ENCODE peak calls at places on chromosomes 11 and 22, in eight cellular contexts. L is GM23248, W is neural progenitor cell, G is IMR-90, A is HCT116, R is SK-N-SH, X is colonic mucosa, U is mesenchymal stem cell. T is an unnamed sample.
A peak's percentile ranks its signal among the peaks of the same experiment; 100 is the strongest.

GRCh38 chr22:33537059-33537458 is 383.2 kb downstream of the LARGE1 start:
- DNase-seq in L (no peak), W (no peak), G (no peak), A (no peak), R (no peak), X (no peak), U (no peak), T (no peak)

GRCh38 chr11:9573775-9574555 is 495 bp downstream of the WEE1 start:
- DNase-seq in L (peak; percentile 52), W (peak; percentile 55), G (no peak), A (no peak), R (peak; percentile 66), X (peak; percentile 26), U (no peak), T (no peak)

GRCh38 chr22:38412435-38413084 is 42.4 kb downstream of the KCNJ4 start:
- DNase-seq in L (peak; percentile 21), W (peak; percentile 34), G (no peak), A (no peak), R (peak; percentile 85), X (peak; percentile 51), U (no peak), T (no peak)

GRCh38 chr11:16086229-16086628 is 270.1 kb downstream of the SOX6 start:
- DNase-seq in L (no peak), W (peak; percentile 95), G (no peak), A (no peak), R (peak; percentile 52), X (no peak), U (no peak), T (no peak)

GRCh38 chr11:100684101-100685065 is 2.7 kb upstream of the ARHGAP42 start:
- DNase-seq in L (peak; percentile 23), W (no peak), G (no peak), A (peak; percentile 12), R (no peak), X (no peak), U (no peak), T (peak; percentile 63)

GRCh38 chr11:61539009-61539408 is 30.5 kb downstream of the LRRC10B start:
- DNase-seq in L (no peak), W (no peak), G (no peak), A (no peak), R (no peak), X (no peak), U (no peak), T (no peak)

GRCh38 chr11:2426826-2427521 is 17.3 kb downstream of the TRPM5 start:
- DNase-seq in L (no peak), W (no peak), G (no peak), A (no peak), R (no peak), X (peak; percentile 81), U (no peak), T (no peak)

GRCh38 chr11:14300661-14301304 is 58.2 kb downstream of the RRAS2 start:
- DNase-seq in L (peak; percentile 84), W (peak; percentile 75), G (peak; percentile 74), A (peak; percentile 42), R (peak; percentile 61), X (peak; percentile 58), U (peak; percentile 82), T (peak; percentile 68)

GRCh38 chr11:66543263-66544107 is 2.4 kb downstream of the ZDHHC24 start:
- DNase-seq in L (no peak), W (peak; percentile 52), G (peak; percentile 57), A (no peak), R (peak; percentile 82), X (peak; percentile 35), U (peak; percentile 69), T (peak; percentile 64)

GRCh38 chr11:102792604-102793003 is 5.4 kb downstream of the MMP1 start:
- DNase-seq in L (no peak), W (no peak), G (no peak), A (no peak), R (no peak), X (no peak), U (no peak), T (no peak)

DNA sequence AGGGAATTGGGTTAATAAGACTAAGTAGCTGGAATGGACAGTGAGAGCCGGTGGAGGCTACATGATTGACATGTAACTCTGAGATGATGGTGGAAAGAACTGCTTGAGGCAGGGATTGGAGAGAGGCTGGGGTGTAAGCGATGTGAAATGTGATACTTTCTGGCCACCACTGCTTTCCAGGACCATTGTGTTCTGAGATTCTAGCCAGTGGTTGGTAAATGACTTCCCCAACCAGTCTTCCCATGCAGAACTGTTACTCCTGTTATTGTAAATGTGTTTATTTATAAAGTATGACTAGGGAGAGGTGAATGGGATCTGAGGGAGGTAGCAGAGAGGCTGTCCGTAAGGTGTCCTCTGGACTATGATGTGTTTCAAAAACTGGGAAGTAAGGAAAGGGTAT is 18.1 kb downstream of the EXT2 start:
- DNase-seq in L (no peak), W (no peak), G (no peak), A (no peak), R (no peak), X (no peak), U (no peak), T (no peak)
- H3K27ac ChIP-seq in L (no peak overlapping the region), W (no peak overlapping the region), G (no peak overlapping the region), A (no peak overlapping the region), R (no peak overlapping the region), X (no peak overlapping the region), U (no peak overlapping the region), T (no peak overlapping the region)

GRCh38 chr11:96257036-96257435 is 86.0 kb downstream of the MAML2 start:
- DNase-seq in L (no peak), W (no peak), G (no peak), A (no peak), R (no peak), X (no peak), U (no peak), T (no peak)

GRCh38 chr11:96256213-96256580 is 86.8 kb downstream of the MAML2 start:
- DNase-seq in L (no peak), W (no peak), G (no peak), A (no peak), R (no peak), X (no peak), U (no peak), T (no peak)

GRCh38 chr11:96254854-96255253 is 88.1 kb downstream of the MAML2 start:
- DNase-seq in L (no peak), W (no peak), G (no peak), A (no peak), R (no peak), X (no peak), U (no peak), T (no peak)

GRCh38 chr11:96256604-96257003 is 86.4 kb downstream of the MAML2 start:
- DNase-seq in L (no peak), W (no peak), G (no peak), A (no peak), R (no peak), X (no peak), U (peak; percentile 63), T (no peak)

DNA sequence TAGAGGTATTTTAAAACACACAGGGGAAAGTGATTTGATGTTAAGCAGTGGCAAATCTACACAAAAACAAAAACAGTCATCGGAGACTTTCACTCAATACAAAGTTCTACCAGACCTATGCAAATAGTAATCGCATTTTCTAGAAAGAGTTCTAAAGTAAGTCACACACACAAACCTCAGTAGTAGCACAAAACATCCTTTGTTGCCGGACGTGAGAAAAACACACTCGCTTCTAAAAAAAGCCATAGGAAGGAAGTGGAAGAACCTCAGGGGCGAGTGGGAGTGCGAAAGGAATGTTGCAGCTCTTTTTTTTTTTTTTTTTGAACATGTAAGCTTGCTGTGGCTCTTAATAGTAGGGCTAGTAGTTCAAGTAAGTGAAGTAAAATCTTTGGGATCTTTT is 88.9 kb downstream of the MAML2 start:
- DNase-seq in L (peak; percentile 65), W (no peak), G (peak; percentile 75), A (no peak), R (no peak), X (no peak), U (peak; percentile 69), T (no peak)
- H3K9ac ChIP-seq in L (peak overlapping the region; percentile 52), W (no peak overlapping the region), G (peak overlapping the region; percentile 46), A (no peak overlapping the region), R (peak overlapping the region; percentile 6), X (no peak overlapping the region), U (peak overlapping the region; percentile 31), T (no peak overlapping the region)

GRCh38 chr11:36508743-36509142 is 1.3 kb downstream of the TRAF6 start:
- DNase-seq in L (peak; percentile 32), W (no peak), G (peak; percentile 6), A (no peak), R (peak; percentile 12), X (no peak), U (peak; percentile 18), T (peak; percentile 17)
- H3K27ac ChIP-seq in L (peak overlapping the region; percentile 78), W (no peak overlapping the region), G (no peak overlapping the region), A (no peak overlapping the region), R (peak overlapping the region; percentile 64), X (peak overlapping the region; percentile 89), U (peak overlapping the region; percentile 46), T (peak overlapping the region; percentile 90)

GRCh38 chr11:65486570-65487466 is 12.0 kb upstream of the MALAT1 start:
- DNase-seq in L (no peak), W (no peak), G (no peak), A (no peak), R (no peak), X (peak; percentile 20), U (no peak), T (no peak)
- H3K9ac ChIP-seq in L (peak overlapping the region; percentile 75), W (no peak overlapping the region), G (peak overlapping the region; percentile 14), A (peak overlapping the region; percentile 8), R (peak overlapping the region; percentile 84), X (no peak overlapping the region), U (peak overlapping the region; percentile 91), T (peak overlapping the region; percentile 48)

T was measured in fibroblast of lung.